ENCODE peak calls at places on chromosomes 1 and 21, in ten cellular contexts. Y, S, V, J, Z, A, N, K, M and G are unnamed samples.

GRCh38 chr1:233440952-233441401 is 113.5 kb downstream of the MAP3K21 start:
- DNase-seq in Y (peak), S (peak), V (peak), J (peak), Z (peak), A (peak), N (peak), K (peak), M (peak), G (no peak)

GRCh38 chr1:246782120-246782900 is 58.1 kb downstream of the SCCPDH start:
- DNase-seq in Y (peak), S (no peak), V (peak), J (peak), Z (peak), A (peak), N (no peak), K (no peak), M (peak), G (peak)

GRCh38 chr1:177053648-177054047 is 110.9 kb downstream of the ASTN1 start:
- DNase-seq in Y (no peak), S (no peak), V (no peak), J (no peak), Z (no peak), A (no peak), N (no peak), K (no peak), M (no peak), G (no peak)

GRCh38 chr1:235642021-235642942 is 7.3 kb downstream of the GNG4 start:
- DNase-seq in Y (peak), S (no peak), V (no peak), J (peak), Z (peak), A (no peak), N (no peak), K (peak), M (peak), G (no peak)

GRCh38 chr1:40153073-40153770 is 8.0 kb upstream of the RLF start:
- DNase-seq in Y (peak), S (peak), V (peak), J (peak), Z (peak), A (peak), N (peak), K (peak), M (peak), G (no peak)

GRCh38 chr1:94871031-94871430 is 50.9 kb downstream of the SLC44A3 start:
- DNase-seq in Y (no peak), S (no peak), V (no peak), J (no peak), Z (no peak), A (peak), N (no peak), K (no peak), M (no peak), G (no peak)

GRCh38 chr21:43269461-43269860 is 100.7 kb downstream of the CRYAA start:
- DNase-seq in Y (no peak), S (no peak), V (no peak), J (no peak), Z (no peak), A (no peak), N (no peak), K (peak), M (no peak), G (no peak)

GRCh38 chr1:209675567-209676154 is 449 bp downstream of the G0S2 start:
- DNase-seq in Y (peak), S (peak), V (no peak), J (no peak), Z (peak), A (peak), N (no peak), K (peak), M (peak), G (peak)

GRCh38 chr21:26881504-26882228 is 36.5 kb upstream of the ADAMTS1 start:
- DNase-seq in Y (peak), S (peak), V (no peak), J (peak), Z (no peak), A (peak), N (no peak), K (peak), M (peak), G (no peak)

GRCh38 chr1:98355656-98356384 is 305.7 kb upstream of the SNX7 start:
- DNase-seq in Y (no peak), S (no peak), V (peak), J (no peak), Z (peak), A (peak), N (no peak), K (no peak), M (peak), G (no peak)

GRCh38 chr1:227885648-227886502 is 61.9 kb downstream of the WNT9A start:
- DNase-seq in Y (peak), S (no peak), V (no peak), J (peak), Z (peak), A (peak), N (no peak), K (no peak), M (peak), G (no peak)

GRCh38 chr21:43733529-43734071 is 14.7 kb downstream of the PDXK start:
- DNase-seq in Y (peak), S (no peak), V (peak), J (no peak), Z (no peak), A (peak), N (no peak), K (no peak), M (peak), G (no peak)

GRCh38 chr1:43267818-43268425 is 1.9 kb upstream of the TMEM125 start:
- DNase-seq in Y (no peak), S (no peak), V (no peak), J (no peak), Z (no peak), A (no peak), N (no peak), K (no peak), M (no peak), G (no peak)

GRCh38 chr1:215018555-215018954 is 64.0 kb upstream of the KCNK2 start:
- DNase-seq in Y (no peak), S (no peak), V (no peak), J (no peak), Z (no peak), A (peak), N (no peak), K (no peak), M (peak), G (no peak)

GRCh38 chr1:41537788-41538351 is 53.4 kb upstream of the EDN2 start:
- DNase-seq in Y (peak), S (no peak), V (peak), J (peak), Z (peak), A (peak), N (no peak), K (no peak), M (peak), G (peak)

GRCh38 chr1:43722825-43723224 is 15.5 kb downstream of the ST3GAL3 start:
- DNase-seq in Y (no peak), S (no peak), V (no peak), J (no peak), Z (no peak), A (no peak), N (no peak), K (peak), M (no peak), G (no peak)

GRCh38 chr21:43318841-43319781 is 107.8 kb downstream of the SIK1 start:
- DNase-seq in Y (peak), S (no peak), V (peak), J (peak), Z (peak), A (peak), N (no peak), K (no peak), M (peak), G (no peak)

GRCh38 chr1:22406722-22407495 is 44.7 kb upstream of the ZBTB40 start:
- DNase-seq in Y (peak), S (no peak), V (no peak), J (no peak), Z (no peak), A (peak), N (no peak), K (peak), M (no peak), G (no peak)

GRCh38 chr1:41355356-41355755 is 5.9 kb upstream of the FOXO6 start:
- DNase-seq in Y (no peak), S (no peak), V (no peak), J (no peak), Z (no peak), A (no peak), N (no peak), K (no peak), M (no peak), G (no peak)

GRCh38 chr1:12053752-12054548 is 9.2 kb upstream of the TNFRSF8 start:
- DNase-seq in Y (no peak), S (no peak), V (no peak), J (no peak), Z (no peak), A (no peak), N (no peak), K (no peak), M (no peak), G (no peak)

GRCh38 chr1:84436907-84437667 is 38.8 kb downstream of the DNASE2B start:
- DNase-seq in Y (no peak), S (no peak), V (no peak), J (no peak), Z (no peak), A (no peak), N (no peak), K (no peak), M (no peak), G (no peak)

GRCh38 chr1:247500725-247501348 is 35.4 kb downstream of the OR2C3 start:
- DNase-seq in Y (no peak), S (no peak), V (no peak), J (no peak), Z (no peak), A (no peak), N (no peak), K (no peak), M (no peak), G (no peak)

GRCh38 chr1:162276493-162276892 is 100.2 kb downstream of the SPATA46 start:
- DNase-seq in Y (peak), S (no peak), V (no peak), J (peak), Z (no peak), A (peak), N (peak), K (no peak), M (peak), G (no peak)

GRCh38 chr1:63774617-63775417 is 1.0 kb downstream of the ROR1 start:
- DNase-seq in Y (peak), S (peak), V (no peak), J (peak), Z (peak), A (peak), N (no peak), K (peak), M (peak), G (peak)

GRCh38 chr1:31633117-31633516 is 11.6 kb downstream of the PEF1 start:
- DNase-seq in Y (no peak), S (no peak), V (no peak), J (no peak), Z (no peak), A (peak), N (no peak), K (peak), M (no peak), G (peak)

GRCh38 chr1:176568185-176568584 is 105.2 kb downstream of the PAPPA2 start:
- DNase-seq in Y (no peak), S (no peak), V (no peak), J (no peak), Z (no peak), A (no peak), N (no peak), K (no peak), M (peak), G (no peak)

GRCh38 chr1:119674110-119674509 is 26.0 kb upstream of the ZNF697 start:
- DNase-seq in Y (peak), S (peak), V (no peak), J (peak), Z (no peak), A (peak), N (no peak), K (peak), M (no peak), G (no peak)

GRCh38 chr1:216851073-216851472 is 127.8 kb upstream of the ESRRG start:
- DNase-seq in Y (no peak), S (no peak), V (no peak), J (no peak), Z (no peak), A (no peak), N (no peak), K (no peak), M (no peak), G (no peak)

GRCh38 chr1:164440222-164440621 is 118.8 kb upstream of the PBX1 start:
- DNase-seq in Y (peak), S (no peak), V (no peak), J (peak), Z (peak), A (peak), N (peak), K (peak), M (peak), G (peak)

GRCh38 chr1:150548632-150549495 is at the start of gene ADAMTSL4:
- DNase-seq in Y (peak), S (no peak), V (no peak), J (peak), Z (peak), A (peak), N (peak), K (peak), M (peak), G (no peak)

GRCh38 chr1:205582471-205583291 is 49.1 kb downstream of the ELK4 start:
- DNase-seq in Y (peak), S (no peak), V (no peak), J (no peak), Z (peak), A (no peak), N (no peak), K (no peak), M (no peak), G (no peak)

GRCh38 chr1:242146640-242147039 is 147.7 kb upstream of the MAP1LC3C start:
- DNase-seq in Y (no peak), S (no peak), V (no peak), J (no peak), Z (no peak), A (no peak), N (no peak), K (no peak), M (peak), G (no peak)

GRCh38 chr1:7744882-7745281 is 26.2 kb upstream of the VAMP3 start:
- DNase-seq in Y (no peak), S (no peak), V (no peak), J (no peak), Z (no peak), A (no peak), N (no peak), K (no peak), M (no peak), G (no peak)

GRCh38 chr1:201766117-201766863 is 62.7 kb upstream of the IPO9 start:
- DNase-seq in Y (peak), S (no peak), V (peak), J (peak), Z (peak), A (peak), N (no peak), K (no peak), M (peak), G (peak)

GRCh38 chr1:164320780-164321683 is 238.0 kb upstream of the PBX1 start:
- DNase-seq in Y (peak), S (peak), V (no peak), J (peak), Z (no peak), A (peak), N (no peak), K (peak), M (peak), G (no peak)

GRCh38 chr1:56806804-56807203 is 12.4 kb downstream of the FYB2 start:
- DNase-seq in Y (no peak), S (no peak), V (no peak), J (no peak), Z (no peak), A (no peak), N (no peak), K (peak), M (no peak), G (no peak)

DNA sequence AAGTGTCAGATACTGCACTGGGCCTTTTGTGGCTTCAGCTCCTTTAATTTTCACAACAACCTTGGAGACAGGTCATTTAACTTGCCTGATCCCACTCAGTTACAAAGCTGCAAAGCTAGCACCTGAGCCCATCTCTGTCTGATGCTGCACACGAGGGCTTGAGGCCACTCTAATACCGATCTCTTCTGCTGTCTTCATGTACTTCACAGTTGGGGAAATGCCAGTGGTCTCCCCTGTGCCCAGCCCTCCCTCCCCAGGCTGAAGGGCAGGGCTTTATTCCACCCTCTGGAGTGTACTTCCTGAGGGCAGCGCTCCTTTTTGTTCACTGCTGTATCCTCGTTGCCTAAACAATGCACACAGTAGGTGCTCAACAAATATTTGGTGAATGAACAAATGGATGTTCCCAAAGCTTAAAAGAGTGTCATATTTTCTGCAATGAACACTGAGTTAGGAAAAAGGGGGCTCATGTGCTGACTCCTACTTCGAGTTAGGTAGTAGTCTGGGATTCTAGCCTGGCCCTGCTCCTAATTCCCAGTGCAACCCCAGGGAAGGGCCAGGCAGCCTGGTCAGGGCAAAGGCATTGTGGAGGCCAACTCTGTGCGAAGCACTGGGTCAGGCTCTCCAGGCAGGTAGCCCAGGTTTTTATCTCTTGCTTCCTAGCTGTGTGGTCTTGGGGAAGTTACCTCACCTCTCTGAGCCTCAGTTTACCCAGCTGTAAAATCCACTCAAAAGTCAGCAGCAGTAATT is 1.1 kb downstream of the TMCO4 start:
- DNase-seq in Y (no peak), S (no peak), V (no peak), J (no peak), Z (no peak), A (peak), N (no peak), K (no peak), M (no peak), G (no peak)
- H3K4me3 ChIP-seq in Y (no peak), S (no peak), V (peak), J (peak), Z (no peak), A (peak), N (peak), K (no peak), M (peak), G (peak)

GRCh38 chr1:26538480-26539412 is 9.2 kb downstream of the RPS6KA1 start:
- DNase-seq in Y (peak), S (no peak), V (no peak), J (peak), Z (peak), A (peak), N (peak), K (peak), M (peak), G (no peak)

GRCh38 chr1:26537951-26538352 is 8.4 kb downstream of the RPS6KA1 start:
- DNase-seq in Y (peak), S (no peak), V (no peak), J (peak), Z (no peak), A (peak), N (peak), K (peak), M (peak), G (peak)

GRCh38 chr1:26541431-26541815 is 11.9 kb downstream of the RPS6KA1 start:
- DNase-seq in Y (no peak), S (no peak), V (no peak), J (no peak), Z (no peak), A (no peak), N (no peak), K (no peak), M (no peak), G (no peak)

GRCh38 chr1:26540346-26540745 is 10.8 kb downstream of the RPS6KA1 start:
- DNase-seq in Y (no peak), S (no peak), V (no peak), J (no peak), Z (no peak), A (no peak), N (peak), K (no peak), M (no peak), G (no peak)

DNA sequence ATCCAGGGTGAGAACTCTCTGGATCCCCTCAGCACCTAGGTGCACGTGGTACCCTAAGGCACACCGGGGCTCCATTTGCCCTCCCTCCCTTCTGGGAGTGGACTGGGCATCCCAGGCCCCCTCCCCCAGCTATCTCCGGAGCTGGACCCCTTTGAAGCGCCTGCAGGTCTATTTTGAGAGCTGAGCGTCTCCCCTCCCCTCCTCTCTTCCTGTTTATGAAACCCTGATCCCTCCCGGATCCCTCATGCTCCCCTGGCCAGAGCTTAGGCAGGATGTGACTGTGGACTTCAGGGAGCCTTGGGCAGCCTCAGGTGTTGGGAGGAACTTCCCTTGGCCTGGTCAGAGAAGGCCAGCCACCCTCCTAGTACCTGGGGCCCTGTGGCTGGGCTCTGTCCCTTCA is 10.2 kb downstream of the RPS6KA1 start:
- DNase-seq in Y (peak), S (no peak), V (no peak), J (peak), Z (no peak), A (no peak), N (no peak), K (peak), M (no peak), G (no peak)
- H3K4me3 ChIP-seq in Y (no peak), S (no peak), V (no peak), J (no peak), Z (no peak), A (no peak), N (peak), K (no peak), M (no peak), G (no peak)

GRCh38 chr1:203178821-203179220 is 3.2 kb upstream of the MYBPH start:
- DNase-seq in Y (no peak), S (no peak), V (no peak), J (no peak), Z (no peak), A (no peak), N (no peak), K (peak), M (no peak), G (no peak)

GRCh38 chr1:203182377-203182927 is 4.1 kb downstream of the CHI3L1 start:
- DNase-seq in Y (no peak), S (no peak), V (no peak), J (no peak), Z (no peak), A (no peak), N (no peak), K (no peak), M (no peak), G (no peak)

GRCh38 chr1:203179328-203180009 is 3.8 kb upstream of the MYBPH start:
- DNase-seq in Y (no peak), S (no peak), V (no peak), J (no peak), Z (no peak), A (no peak), N (no peak), K (no peak), M (no peak), G (no peak)

GRCh38 chr1:203181586-203182376 is 4.7 kb downstream of the CHI3L1 start:
- DNase-seq in Y (peak), S (no peak), V (no peak), J (no peak), Z (no peak), A (no peak), N (no peak), K (no peak), M (no peak), G (no peak)

GRCh38 chr1:203180611-203181330 is 5.1 kb upstream of the MYBPH start:
- DNase-seq in Y (no peak), S (no peak), V (no peak), J (no peak), Z (no peak), A (no peak), N (peak), K (no peak), M (no peak), G (no peak)
- H3K4me3 ChIP-seq in Y (no peak), S (no peak), V (no peak), J (no peak), Z (no peak), A (no peak), N (no peak), K (no peak), M (no peak), G (no peak)

GRCh38 chr21:33894736-33895288 is 20.8 kb downstream of the ATP5PO start:
- DNase-seq in Y (peak), S (peak), V (peak), J (peak), Z (peak), A (peak), N (peak), K (peak), M (peak), G (peak)
- H3K4me3 ChIP-seq in Y (peak), S (peak), V (peak), J (peak), Z (peak), A (peak), N (no peak), K (no peak), M (peak), G (peak)

GRCh38 chr1:154222918-154223317 is 2.2 kb downstream of the UBAP2L start:
- DNase-seq in Y (no peak), S (no peak), V (no peak), J (no peak), Z (no peak), A (peak), N (no peak), K (no peak), M (no peak), G (no peak)
- H3K4me3 ChIP-seq in Y (no peak), S (no peak), V (no peak), J (peak), Z (no peak), A (peak), N (peak), K (no peak), M (no peak), G (no peak)

GRCh38 chr1:29324771-29325351 is 88.5 kb downstream of the PTPRU start:
- DNase-seq in Y (no peak), S (peak), V (no peak), J (no peak), Z (no peak), A (no peak), N (peak), K (peak), M (no peak), G (no peak)
- H3K4me3 ChIP-seq in Y (no peak), S (peak), V (no peak), J (no peak), Z (no peak), A (no peak), N (no peak), K (no peak), M (no peak), G (no peak)

GRCh38 chr1:99811747-99812146 is 38.4 kb upstream of the AGL start:
- DNase-seq in Y (no peak), S (no peak), V (no peak), J (no peak), Z (no peak), A (no peak), N (no peak), K (no peak), M (no peak), G (no peak)
- H3K4me3 ChIP-seq in Y (no peak), S (no peak), V (no peak), J (no peak), Z (no peak), A (no peak), N (no peak), K (no peak), M (no peak), G (no peak)